ENCODE peak calls at places on chromosomes 5 and 9, in eight cellular contexts. R is heart right ventricle, F is RWPE2, J is psoas muscle, Y is lower lobe of right lung, E is heart left ventricle, H is HepG2, U is right cardiac atrium. X is an unnamed sample.

GRCh38 chr5:79507251-79508205 is 6.4 kb downstream of the HOMER1 start:
- ATAC-seq in R (peak), Y (peak), F (no peak), E (no peak), H (no peak), U (peak), J (peak), X (no peak)

GRCh38 chr9:74555015-74555414 is 57.9 kb downstream of the RORB start:
- ATAC-seq in Y (no peak), J (peak), H (no peak), E (peak), U (peak), R (peak), F (no peak), X (no peak)

GRCh38 chr5:53603009-53603687 is 42.7 kb downstream of the NDUFS4 start:
- ATAC-seq in Y (no peak), R (peak), H (no peak), F (no peak), J (peak), E (peak), U (peak), X (no peak)

GRCh38 chr9:27633754-27634153 is 60.5 kb upstream of the C9orf72 start:
- ATAC-seq in J (no peak), R (no peak), E (no peak), Y (peak), H (no peak), U (no peak), F (no peak), X (no peak)

GRCh38 chr5:18772475-18772874 is 1138.2 kb downstream of the TAF11L14 start:
- ATAC-seq in U (no peak), R (no peak), J (no peak), F (peak), H (no peak), E (no peak), Y (no peak), X (no peak)

GRCh38 chr9:77486968-77487367 is 161.2 kb downstream of the GNA14 start:
- ATAC-seq in H (no peak), E (no peak), J (no peak), F (peak), R (no peak), Y (no peak), U (no peak), X (no peak)

GRCh38 chr9:82939451-82939850 is 123.5 kb downstream of the RASEF start:
- ATAC-seq in F (no peak), E (no peak), J (no peak), Y (peak), U (no peak), H (no peak), R (no peak), X (no peak)

GRCh38 chr5:176574297-176574591 is 25.1 kb downstream of the CDHR2 start:
- ATAC-seq in H (no peak), E (no peak), F (no peak), U (no peak), Y (no peak), R (no peak), J (no peak), X (peak)

GRCh38 chr5:143890475-143890874 is 78.5 kb downstream of the HMHB1 start:
- ATAC-seq in J (no peak), H (no peak), F (peak), U (no peak), Y (no peak), E (no peak), R (no peak), X (no peak)

GRCh38 chr5:44952376-44952775 is 143.6 kb downstream of the MRPS30 start:
- ATAC-seq in E (no peak), R (no peak), Y (no peak), H (peak), U (no peak), J (no peak), F (peak), X (no peak)

GRCh38 chr5:76874088-76874581 is 24.3 kb downstream of the S100Z start:
- ATAC-seq in H (no peak), F (no peak), E (no peak), J (no peak), R (no peak), Y (no peak), U (peak), X (no peak)

DNA sequence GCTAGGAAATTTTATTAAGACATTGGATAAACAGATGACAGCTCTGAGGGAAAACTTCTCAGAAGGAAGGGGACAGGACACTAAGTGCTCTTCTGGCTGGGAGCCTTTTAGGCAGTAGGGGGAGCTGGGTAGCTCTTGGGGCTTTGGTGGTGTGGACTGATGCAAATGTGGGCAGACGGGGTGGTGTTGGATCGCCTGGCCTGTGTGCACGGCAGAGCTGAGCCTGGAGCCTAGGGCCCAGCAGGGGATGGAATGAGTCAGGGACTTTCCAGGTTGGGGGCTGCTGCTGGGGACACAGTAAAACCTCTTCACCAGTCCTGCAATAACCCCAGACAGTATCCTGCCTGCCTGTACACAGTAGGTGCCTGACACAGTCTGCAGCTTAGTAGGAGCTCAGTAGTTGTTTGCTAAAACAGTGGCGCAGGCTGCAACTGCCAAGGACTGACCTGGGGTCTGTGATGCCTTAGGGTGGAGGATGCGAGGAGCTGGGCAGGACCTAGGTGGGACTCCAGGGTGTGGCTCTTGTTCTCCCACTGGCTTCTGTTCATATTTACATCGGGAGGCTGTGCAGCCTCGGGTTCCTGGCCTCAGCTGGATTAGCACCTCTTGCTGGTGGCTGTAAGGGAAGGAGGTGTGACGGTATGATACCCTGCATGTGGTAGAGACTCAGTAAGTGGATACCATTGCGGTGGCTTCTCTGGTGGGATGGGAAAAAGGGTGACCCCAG is 83.8 kb downstream of the DAB2IP start:
- ATAC-seq in U (no peak), J (peak), R (peak), H (peak), F (peak), E (no peak), Y (no peak), X (no peak)
- H3K4me3 ChIP-seq in U (no peak), J (peak), R (peak), H (no peak), F (no peak), E (peak), Y (peak), X (peak)

GRCh38 chr9:3527653-3527960 is 1.8 kb upstream of the RFX3 start:
- ATAC-seq in E (no peak), J (no peak), H (no peak), U (no peak), Y (no peak), R (no peak), F (no peak), X (no peak)
- H3K4me3 ChIP-seq in E (peak), J (peak), H (peak), U (no peak), Y (peak), R (peak), F (peak), X (peak)

DNA sequence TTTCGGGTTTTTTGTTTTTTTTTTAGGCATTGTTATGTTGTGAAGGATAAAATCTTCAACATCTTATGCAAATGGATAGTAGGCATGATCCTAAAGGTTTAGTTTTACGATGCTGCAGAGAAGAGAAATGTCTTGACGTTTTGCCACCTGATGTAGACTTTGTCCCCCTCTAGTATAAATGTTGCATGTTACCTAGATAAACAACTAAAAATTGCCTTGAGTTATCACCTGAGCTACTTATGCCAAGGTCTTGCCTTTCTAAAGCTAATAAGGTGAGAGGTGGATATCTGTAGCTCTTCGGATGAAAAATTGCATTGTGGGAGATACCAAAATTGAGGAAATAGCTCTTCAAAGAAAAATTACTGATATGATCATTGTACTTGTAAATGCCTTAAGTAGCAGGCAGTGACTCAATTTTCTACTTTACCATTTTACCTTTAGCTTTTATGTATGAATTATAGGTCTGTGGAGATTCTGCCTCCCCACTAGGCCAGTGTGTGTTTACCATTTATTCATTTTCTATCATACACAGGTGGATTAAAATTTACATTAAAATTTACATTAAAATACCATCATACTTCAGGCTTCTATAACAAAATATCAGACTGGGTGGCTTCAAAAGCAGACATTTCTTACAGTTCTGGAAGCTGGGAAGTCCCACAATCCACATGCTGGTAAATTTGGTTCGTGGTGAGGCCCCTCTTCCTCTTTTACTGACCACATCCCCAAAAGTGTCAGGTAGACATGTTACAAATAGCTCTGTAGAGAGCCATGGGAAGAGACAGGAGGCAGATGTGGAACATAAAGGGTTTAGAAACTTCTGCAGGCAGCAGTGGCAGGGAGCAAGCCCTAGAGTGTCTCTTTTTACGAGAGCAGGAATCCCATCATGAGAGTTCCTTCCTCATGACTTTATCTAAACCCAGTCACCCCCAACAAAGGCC is 100.7 kb upstream of the ERBIN start:
- ATAC-seq in J (no peak), U (no peak), H (no peak), Y (no peak), E (no peak), F (no peak), R (no peak), X (no peak)
- H3K4me3 ChIP-seq in J (no peak), U (no peak), H (no peak), Y (no peak), E (no peak), F (no peak), R (no peak), X (no peak)

DNA sequence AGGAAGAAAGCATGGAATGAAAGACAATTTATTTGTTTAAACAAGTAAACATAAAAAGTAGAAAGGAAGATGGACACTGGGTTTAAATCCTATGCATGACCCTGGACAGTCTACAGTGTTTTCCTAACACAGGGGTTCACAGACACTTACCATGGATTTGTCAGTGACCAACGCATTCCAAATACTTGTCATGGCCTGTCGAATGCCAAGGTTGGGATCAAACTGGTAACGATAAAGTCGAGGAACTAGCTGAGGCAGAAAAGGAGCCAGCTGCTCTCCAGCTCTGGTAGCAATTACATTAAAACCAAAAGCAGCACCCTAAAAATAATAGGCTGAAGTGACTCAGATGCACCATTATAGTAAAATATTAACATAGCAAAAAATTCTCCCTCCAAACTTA is 59.4 kb upstream of the OR2K2 start:
- ATAC-seq in J (no peak), Y (no peak), E (no peak), R (no peak), U (no peak), H (no peak), F (no peak), X (no peak)
- H3K4me3 ChIP-seq in J (no peak), Y (no peak), E (no peak), R (no peak), U (no peak), H (no peak), F (no peak), X (no peak)

DNA sequence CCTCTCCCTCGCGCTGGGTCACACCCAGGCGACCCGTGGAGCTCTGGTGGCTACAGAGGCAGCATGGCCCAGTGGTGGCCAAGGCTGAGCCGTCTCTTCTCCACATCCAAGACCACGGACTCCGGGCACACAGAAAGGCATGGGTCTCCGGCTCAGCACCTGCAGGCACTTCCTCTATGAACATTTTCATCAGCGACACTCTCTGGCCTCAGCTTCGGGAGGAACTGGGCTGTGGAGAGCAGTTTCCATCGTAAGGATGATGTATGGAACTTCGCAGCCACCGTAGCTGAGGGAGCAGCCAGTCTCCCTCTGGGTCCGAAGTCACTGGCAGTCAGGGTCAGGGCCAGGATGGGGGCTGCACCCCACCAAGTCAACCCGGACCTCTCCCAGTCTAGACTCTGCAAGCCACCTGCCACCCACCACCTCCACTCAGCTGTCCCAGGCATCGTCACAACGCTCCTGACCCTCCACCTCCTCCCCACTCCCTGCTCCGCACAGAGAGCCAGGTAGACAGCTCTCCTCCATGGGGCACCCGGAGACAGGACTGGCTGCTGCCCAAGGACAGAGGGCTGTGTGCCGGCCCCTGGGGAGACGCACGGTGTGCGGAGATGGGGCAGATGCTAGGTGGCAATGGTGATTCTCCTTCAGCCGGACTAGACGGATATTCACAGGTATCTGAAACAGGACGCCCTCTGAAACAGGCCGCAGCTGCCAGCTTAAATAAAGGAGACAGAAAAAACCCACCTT is 9.7 kb downstream of the QSOX2 start:
- ATAC-seq in R (no peak), J (no peak), E (no peak), H (no peak), F (no peak), U (no peak), Y (no peak), X (no peak)
- H3K4me3 ChIP-seq in R (no peak), J (no peak), E (no peak), H (no peak), F (no peak), U (no peak), Y (no peak), X (no peak)

DNA sequence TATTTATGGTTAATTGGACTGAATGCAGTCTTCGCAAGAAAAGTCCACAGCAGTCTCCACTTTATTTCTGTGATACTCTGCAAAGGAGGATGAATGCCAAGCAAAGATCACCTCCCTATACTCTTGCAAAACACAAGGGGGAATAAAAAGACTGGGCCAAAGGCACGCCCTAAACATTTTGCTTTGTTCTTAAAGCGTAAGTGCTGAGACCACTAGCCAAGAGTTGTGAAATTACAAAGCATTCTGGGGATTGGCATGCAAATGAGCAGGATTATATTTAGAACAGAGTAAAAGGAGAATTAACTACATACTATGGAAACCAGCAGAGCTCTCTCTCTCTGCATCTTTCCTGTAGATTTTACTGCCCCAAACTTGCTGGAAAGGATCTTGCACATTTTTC is 54.5 kb downstream of the DPYSL3 start:
- ATAC-seq in F (no peak), Y (no peak), J (peak), U (peak), R (peak), H (no peak), E (no peak), X (peak)
- H3K4me3 ChIP-seq in F (no peak), Y (peak), J (peak), U (peak), R (no peak), H (no peak), E (peak), X (peak)

GRCh38 chr9:12776775-12777055 is 1.9 kb downstream of the LURAP1L start:
- ATAC-seq in J (no peak), E (no peak), R (peak), Y (peak), F (peak), H (no peak), U (no peak), X (peak)

GRCh38 chr9:12773562-12773961 is 1.3 kb upstream of the LURAP1L start:
- ATAC-seq in H (no peak), R (no peak), Y (no peak), E (no peak), U (no peak), J (no peak), F (no peak), X (no peak)

GRCh38 chr9:12775373-12775962 is 648 bp downstream of the LURAP1L start:
- ATAC-seq in E (peak), F (peak), R (peak), J (peak), Y (peak), U (peak), H (peak), X (peak)

GRCh38 chr9:12775963-12776774 is 1.3 kb downstream of the LURAP1L start:
- ATAC-seq in H (peak), U (peak), R (peak), J (peak), Y (peak), E (peak), F (peak), X (peak)

GRCh38 chr9:12774861-12775367 is at the start of gene LURAP1L:
- ATAC-seq in F (peak), R (peak), U (peak), Y (peak), E (peak), H (peak), J (peak), X (peak)
- H3K4me3 ChIP-seq in F (peak), R (peak), U (peak), Y (peak), E (peak), H (peak), J (peak), X (peak)

X was measured in gastroesophageal sphincter.